ENCODE peak calls at places on chromosomes 13 and 19, in seven cellular contexts. One of them, this sample, is unnamed.
A peak's percentile ranks its signal among the peaks of the same experiment; 100 is the strongest.

GRCh38 chr13:43285891-43286602 is 262.7 kb downstream of the DNAJC15 start:
- DNase-seq in BJ: no peak
- DNase-seq in H9: no peak
- DNase-seq in RWPE1: no peak
- DNase-seq in WTC11: no peak
- DNase-seq in AG10803: peak; percentile 51
- DNase-seq in neural crest cell: no peak
- DNase-seq in this sample: no peak

GRCh38 chr13:35140321-35140720 is 198.3 kb downstream of the NBEA start:
- DNase-seq in H9: no peak
- DNase-seq in BJ: no peak
- DNase-seq in neural crest cell: no peak
- DNase-seq in AG10803: peak; percentile 35
- DNase-seq in RWPE1: no peak
- DNase-seq in WTC11: no peak
- DNase-seq in this sample: no peak

GRCh38 chr13:110829486-110829885 is 85.4 kb downstream of the ANKRD10 start:
- DNase-seq in WTC11: no peak
- DNase-seq in RWPE1: no peak
- DNase-seq in BJ: no peak
- DNase-seq in H9: no peak
- DNase-seq in AG10803: no peak
- DNase-seq in neural crest cell: no peak
- DNase-seq in this sample: no peak

GRCh38 chr19:36182612-36183454 is 30.6 kb upstream of the COX7A1 start:
- DNase-seq in RWPE1: peak; percentile 24
- DNase-seq in WTC11: no peak
- DNase-seq in AG10803: peak; percentile 25
- DNase-seq in neural crest cell: no peak
- DNase-seq in H9: peak; percentile 48
- DNase-seq in BJ: no peak
- DNase-seq in this sample: no peak

GRCh38 chr19:5627395-5627904 is 4.6 kb downstream of the SAFB start:
- DNase-seq in BJ: no peak
- DNase-seq in RWPE1: no peak
- DNase-seq in neural crest cell: peak; percentile 7
- DNase-seq in H9: peak; percentile 31
- DNase-seq in AG10803: peak; percentile 43
- DNase-seq in WTC11: peak; percentile 26
- DNase-seq in this sample: peak; percentile 79

GRCh38 chr19:22619932-22620331 is 14.2 kb upstream of the ZNF492 start:
- DNase-seq in RWPE1: no peak
- DNase-seq in AG10803: no peak
- DNase-seq in H9: no peak
- DNase-seq in neural crest cell: no peak
- DNase-seq in WTC11: no peak
- DNase-seq in BJ: no peak
- DNase-seq in this sample: no peak

GRCh38 chr19:13859361-13859880 is 17.5 kb upstream of the NANOS3 start:
- DNase-seq in RWPE1: no peak
- DNase-seq in neural crest cell: no peak
- DNase-seq in BJ: no peak
- DNase-seq in WTC11: no peak
- DNase-seq in AG10803: peak; percentile 52
- DNase-seq in H9: no peak
- DNase-seq in this sample: no peak

GRCh38 chr19:49631279-49631588 is 8.7 kb downstream of the RRAS start:
- DNase-seq in WTC11: no peak
- DNase-seq in neural crest cell: no peak
- DNase-seq in BJ: no peak
- DNase-seq in AG10803: no peak
- DNase-seq in H9: no peak
- DNase-seq in RWPE1: no peak
- DNase-seq in this sample: no peak

GRCh38 chr13:105406551-105406950 is 1128.9 kb downstream of the EFNB2 start:
- DNase-seq in RWPE1: no peak
- DNase-seq in AG10803: no peak
- DNase-seq in H9: no peak
- DNase-seq in WTC11: no peak
- DNase-seq in BJ: no peak
- DNase-seq in neural crest cell: no peak
- DNase-seq in this sample: no peak

GRCh38 chr19:35155981-35156672 is 1.6 kb downstream of the FXYD5 start:
- DNase-seq in BJ: no peak
- DNase-seq in WTC11: no peak
- DNase-seq in RWPE1: no peak
- DNase-seq in neural crest cell: no peak
- DNase-seq in H9: no peak
- DNase-seq in AG10803: no peak
- DNase-seq in this sample: no peak

GRCh38 chr13:40547545-40548322 is 118.7 kb downstream of the FOXO1 start:
- DNase-seq in BJ: no peak
- DNase-seq in RWPE1: no peak
- DNase-seq in WTC11: no peak
- DNase-seq in H9: no peak
- DNase-seq in AG10803: no peak
- DNase-seq in neural crest cell: no peak
- DNase-seq in this sample: no peak

DNA sequence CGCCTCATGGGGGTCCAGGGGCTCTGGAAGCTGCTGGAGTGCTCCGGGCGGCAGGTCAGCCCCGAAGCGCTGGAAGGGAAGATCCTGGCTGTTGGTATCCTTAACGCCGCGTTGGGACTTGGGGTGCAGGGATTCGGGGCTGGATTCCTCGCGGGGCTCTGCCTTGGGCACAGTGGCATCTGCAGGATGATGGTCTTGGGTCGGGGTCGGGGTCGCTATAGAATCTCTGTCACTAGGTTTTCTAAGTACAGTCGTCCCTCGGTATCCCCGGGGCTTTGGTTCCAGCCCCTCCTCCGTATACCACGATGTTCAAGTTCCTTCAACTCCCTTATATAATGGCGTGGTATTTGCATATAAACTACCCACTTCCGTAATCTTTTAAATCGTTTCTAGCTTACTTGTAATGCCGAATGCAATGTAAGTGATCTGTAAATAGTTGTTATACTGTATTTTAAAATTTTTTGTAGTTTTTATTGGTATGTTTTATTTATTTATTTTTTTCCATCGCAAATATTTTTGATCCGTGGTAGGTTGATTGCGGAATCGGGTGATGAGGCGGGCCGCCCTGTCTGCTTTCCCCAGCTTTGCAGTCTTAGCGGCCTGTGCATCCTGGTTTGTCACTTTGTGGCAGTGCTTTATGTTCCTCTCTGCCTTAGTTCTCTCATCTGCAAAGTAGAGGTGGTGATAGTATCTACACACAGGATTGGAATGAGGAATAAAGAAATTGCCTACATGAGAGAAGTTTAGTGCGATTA is 606 bp downstream of the ERCC5 start:
- DNase-seq in RWPE1: peak; percentile 30
- DNase-seq in WTC11: peak; percentile 14
- DNase-seq in H9: peak; percentile 37
- DNase-seq in neural crest cell: peak; percentile 7
- DNase-seq in BJ: no peak
- DNase-seq in AG10803: peak; percentile 29
- DNase-seq in this sample: no peak
- TF ChIP-seq CTCF in RWPE1: no peak
- TF ChIP-seq CTCF in WTC11: no peak
- TF ChIP-seq CTCF in H9: no peak
- TF ChIP-seq CTCF in neural crest cell: no peak
- TF ChIP-seq CTCF in BJ: no peak
- TF ChIP-seq CTCF in AG10803: no peak
- TF ChIP-seq CTCF in this sample: no peak

GRCh38 chr13:45296259-45296658 is 44.7 kb downstream of the TPT1 start:
- DNase-seq in H9: no peak
- DNase-seq in WTC11: no peak
- DNase-seq in AG10803: no peak
- DNase-seq in RWPE1: no peak
- DNase-seq in BJ: no peak
- DNase-seq in neural crest cell: no peak
- DNase-seq in this sample: no peak
- TF ChIP-seq CTCF in H9: no peak
- TF ChIP-seq CTCF in WTC11: no peak
- TF ChIP-seq CTCF in AG10803: no peak
- TF ChIP-seq CTCF in RWPE1: no peak
- TF ChIP-seq CTCF in BJ: no peak
- TF ChIP-seq CTCF in neural crest cell: no peak
- TF ChIP-seq CTCF in this sample: no peak

DNA sequence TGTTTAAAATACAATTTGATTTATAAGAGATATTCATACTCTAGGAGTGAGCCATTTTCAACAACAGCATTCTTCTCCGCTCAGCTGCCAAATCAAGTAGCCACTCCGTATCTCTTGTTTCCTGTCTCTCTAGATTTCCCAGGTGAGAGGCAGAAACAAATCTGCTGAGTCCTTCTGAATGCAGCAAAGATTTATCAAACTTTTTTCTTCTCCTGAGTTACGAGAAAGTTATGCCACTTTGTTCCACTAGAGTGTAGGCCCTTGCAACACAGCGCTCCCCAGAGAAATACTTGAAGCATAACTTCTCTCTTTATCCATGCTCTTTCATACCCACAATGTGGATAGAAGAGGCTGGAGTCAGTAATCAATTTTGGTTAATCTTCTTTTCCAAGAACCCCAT is 1960.8 kb downstream of the OLFM4 start:
- DNase-seq in WTC11: no peak
- DNase-seq in BJ: no peak
- DNase-seq in RWPE1: no peak
- DNase-seq in neural crest cell: no peak
- DNase-seq in AG10803: no peak
- DNase-seq in H9: no peak
- DNase-seq in this sample: no peak
- TF ChIP-seq CTCF in WTC11: no peak
- TF ChIP-seq CTCF in BJ: no peak
- TF ChIP-seq CTCF in RWPE1: no peak
- TF ChIP-seq CTCF in neural crest cell: peak; percentile 26
- TF ChIP-seq CTCF in AG10803: no peak
- TF ChIP-seq CTCF in H9: peak; percentile 59
- TF ChIP-seq CTCF in this sample: no peak

DNA sequence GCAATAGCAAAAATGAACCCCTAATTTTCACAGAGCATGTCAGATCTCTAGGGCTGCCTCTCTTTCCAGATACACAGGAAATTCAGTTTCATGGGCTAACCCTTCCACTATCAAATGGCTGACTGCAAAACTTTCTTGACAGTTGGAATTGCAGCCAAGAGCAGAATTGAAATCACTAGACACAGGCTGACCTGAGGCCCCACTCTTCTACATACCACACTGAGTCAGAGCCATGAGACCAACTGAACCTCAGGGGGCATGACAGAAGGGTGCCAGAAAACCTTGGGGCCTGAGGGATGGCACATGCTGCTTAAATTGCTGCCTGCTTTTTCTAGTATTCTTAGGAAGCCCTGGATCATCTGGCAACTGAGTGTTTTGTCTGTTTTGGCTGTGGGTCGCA is 1.7 kb upstream of the DLEU7 start:
- DNase-seq in neural crest cell: no peak
- DNase-seq in RWPE1: no peak
- DNase-seq in BJ: no peak
- DNase-seq in AG10803: peak; percentile 5
- DNase-seq in WTC11: no peak
- DNase-seq in H9: no peak
- DNase-seq in this sample: no peak
- TF ChIP-seq CTCF in neural crest cell: no peak
- TF ChIP-seq CTCF in RWPE1: no peak
- TF ChIP-seq CTCF in BJ: no peak
- TF ChIP-seq CTCF in AG10803: no peak
- TF ChIP-seq CTCF in WTC11: no peak
- TF ChIP-seq CTCF in H9: no peak
- TF ChIP-seq CTCF in this sample: no peak

GRCh38 chr13:27665761-27666160 is 44.1 kb downstream of the POLR1D start:
- DNase-seq in BJ: no peak
- DNase-seq in H9: no peak
- DNase-seq in RWPE1: no peak
- DNase-seq in WTC11: peak; percentile 22
- DNase-seq in AG10803: no peak
- DNase-seq in neural crest cell: no peak
- DNase-seq in this sample: no peak

GRCh38 chr13:27662738-27663470 is 41.2 kb downstream of the POLR1D start:
- DNase-seq in neural crest cell: no peak
- DNase-seq in RWPE1: no peak
- DNase-seq in WTC11: no peak
- DNase-seq in AG10803: no peak
- DNase-seq in H9: no peak
- DNase-seq in BJ: no peak
- DNase-seq in this sample: no peak

GRCh38 chr13:27665333-27665732 is 43.6 kb downstream of the POLR1D start:
- DNase-seq in BJ: no peak
- DNase-seq in neural crest cell: no peak
- DNase-seq in AG10803: peak; percentile 6
- DNase-seq in H9: no peak
- DNase-seq in RWPE1: peak; percentile 8
- DNase-seq in WTC11: no peak
- DNase-seq in this sample: no peak

GRCh38 chr13:27661017-27661416 is 39.3 kb downstream of the POLR1D start:
- DNase-seq in AG10803: no peak
- DNase-seq in neural crest cell: no peak
- DNase-seq in BJ: no peak
- DNase-seq in RWPE1: no peak
- DNase-seq in H9: no peak
- DNase-seq in WTC11: no peak
- DNase-seq in this sample: no peak

DNA sequence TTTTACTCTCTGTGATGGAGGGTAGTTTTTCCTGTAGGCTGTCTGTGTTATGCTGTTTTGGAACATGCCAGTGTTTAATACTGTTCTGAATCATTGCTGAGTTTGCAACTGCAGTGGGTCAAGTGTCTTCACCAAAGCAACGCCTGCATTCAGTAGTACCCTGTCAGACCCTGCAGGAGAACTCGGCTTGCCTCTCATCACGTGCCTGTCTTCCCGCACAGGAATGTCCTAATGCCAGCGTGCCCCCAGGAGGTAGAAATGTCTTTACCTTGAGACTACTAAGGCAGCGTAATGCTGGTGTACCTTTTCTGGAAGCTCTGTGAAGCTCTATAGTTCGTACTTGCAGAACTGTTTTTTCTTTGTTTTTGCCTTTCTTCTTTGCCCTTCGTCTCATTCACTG is 42.3 kb downstream of the POLR1D start:
- DNase-seq in AG10803: no peak
- DNase-seq in H9: peak; percentile 33
- DNase-seq in neural crest cell: no peak
- DNase-seq in BJ: no peak
- DNase-seq in RWPE1: no peak
- DNase-seq in WTC11: peak; percentile 34
- DNase-seq in this sample: no peak
- TF ChIP-seq CTCF in AG10803: no peak
- TF ChIP-seq CTCF in H9: no peak
- TF ChIP-seq CTCF in neural crest cell: no peak
- TF ChIP-seq CTCF in BJ: no peak
- TF ChIP-seq CTCF in RWPE1: no peak
- TF ChIP-seq CTCF in WTC11: no peak
- TF ChIP-seq CTCF in this sample: no peak

This sample was measured in glutamatergic neuron.